ENCODE peak calls at places on chromosomes 13 and 19, in nine cellular contexts. I is uterus, J is D721Med, G is heart left ventricle, N is fibroblast of pulmonary artery, S is dorsolateral prefrontal cortex, K is transverse colon, Y is left lung, V is mucosa of descending colon. P is an unnamed sample.

GRCh38 chr19:49857061-49857833 is 6.3 kb downstream of the PTOV1 start:
- DNase-seq in J (peak; percentile 13), I (peak; percentile 18), V (peak; percentile 3), Y (peak; percentile 75), S (no peak), G (no peak), N (no peak), K (no peak), P (no peak)

GRCh38 chr19:2691951-2692350 is 10.5 kb downstream of the GNG7 start:
- DNase-seq in S (peak; percentile 92), G (no peak), I (no peak), V (no peak), K (no peak), N (no peak), Y (no peak), J (no peak), P (no peak)

GRCh38 chr13:97226013-97226412 is 3.9 kb downstream of the MBNL2 start:
- DNase-seq in I (no peak), N (no peak), G (no peak), S (no peak), V (no peak), K (no peak), Y (no peak), J (no peak), P (no peak)

GRCh38 chr13:37531054-37531453 is 67.5 kb downstream of the POSTN start:
- DNase-seq in S (no peak), J (no peak), N (peak; percentile 76), V (no peak), Y (no peak), K (no peak), G (no peak), I (no peak), P (no peak)

GRCh38 chr13:44218501-44219240 is 155.0 kb upstream of the SERP2 start:
- DNase-seq in I (peak; percentile 59), G (peak; percentile 60), J (no peak), N (peak; percentile 67), K (peak; percentile 60), V (peak; percentile 59), S (no peak), Y (peak; percentile 78), P (no peak)

GRCh38 chr19:55391702-55392615 is 6.2 kb downstream of the RPL28 start:
- DNase-seq in N (no peak), V (no peak), G (no peak), I (no peak), Y (no peak), K (no peak), S (no peak), J (no peak), P (no peak)

GRCh38 chr19:36377541-36378178 is 1.3 kb downstream of the ZFP14 start:
- DNase-seq in V (no peak), K (no peak), J (no peak), Y (no peak), G (no peak), N (no peak), S (no peak), I (no peak), P (no peak)

GRCh38 chr13:74560325-74560724 is 426.1 kb upstream of the KLF12 start:
- DNase-seq in I (no peak), N (no peak), J (no peak), Y (no peak), K (no peak), G (no peak), S (no peak), V (no peak), P (no peak)

GRCh38 chr13:110348309-110348625 is 41.2 kb downstream of the COL4A2 start:
- DNase-seq in N (no peak), V (no peak), G (no peak), J (no peak), I (no peak), Y (no peak), S (no peak), K (no peak), P (no peak)

GRCh38 chr13:32001392-32001768 is 30.2 kb upstream of the FRY start:
- DNase-seq in G (peak; percentile 44), V (peak; percentile 14), I (no peak), K (no peak), N (peak; percentile 70), J (no peak), S (no peak), Y (no peak), P (no peak)

GRCh38 chr19:2923510-2923909 is 21.3 kb downstream of the ZNF77 start:
- DNase-seq in N (peak; percentile 58), I (no peak), J (no peak), G (no peak), S (no peak), K (no peak), V (no peak), Y (no peak), P (no peak)

GRCh38 chr13:50149932-50150331 is 134.7 kb downstream of the KCNRG start:
- DNase-seq in J (no peak), Y (no peak), G (peak; percentile 78), K (no peak), S (no peak), N (no peak), I (no peak), V (peak; percentile 51), P (no peak)

GRCh38 chr19:55536951-55537740 is at the start of gene SBK2:
- DNase-seq in N (no peak), V (no peak), I (no peak), G (no peak), J (no peak), Y (no peak), K (no peak), S (no peak), P (no peak)

GRCh38 chr19:46812898-46813569 is 24.6 kb upstream of the SLC1A5 start:
- DNase-seq in Y (peak; percentile 79), J (no peak), I (peak; percentile 32), G (no peak), S (no peak), V (no peak), N (no peak), K (no peak), P (no peak)

GRCh38 chr19:19385900-19386339 is 19.6 kb upstream of the GATAD2A start:
- DNase-seq in K (no peak), S (peak; percentile 52), Y (no peak), G (no peak), N (no peak), I (no peak), V (no peak), J (no peak), P (no peak)

GRCh38 chr13:24223341-24224231 is 63.1 kb downstream of the SPATA13 start:
- DNase-seq in N (no peak), J (no peak), I (no peak), V (no peak), Y (peak; percentile 75), S (no peak), K (no peak), G (no peak), P (no peak)

GRCh38 chr19:46975011-46975917 is 44.4 kb upstream of the NPAS1 start:
- DNase-seq in I (no peak), Y (no peak), V (no peak), N (no peak), G (no peak), S (peak; percentile 4), K (no peak), J (peak; percentile 96), P (no peak)

DNA sequence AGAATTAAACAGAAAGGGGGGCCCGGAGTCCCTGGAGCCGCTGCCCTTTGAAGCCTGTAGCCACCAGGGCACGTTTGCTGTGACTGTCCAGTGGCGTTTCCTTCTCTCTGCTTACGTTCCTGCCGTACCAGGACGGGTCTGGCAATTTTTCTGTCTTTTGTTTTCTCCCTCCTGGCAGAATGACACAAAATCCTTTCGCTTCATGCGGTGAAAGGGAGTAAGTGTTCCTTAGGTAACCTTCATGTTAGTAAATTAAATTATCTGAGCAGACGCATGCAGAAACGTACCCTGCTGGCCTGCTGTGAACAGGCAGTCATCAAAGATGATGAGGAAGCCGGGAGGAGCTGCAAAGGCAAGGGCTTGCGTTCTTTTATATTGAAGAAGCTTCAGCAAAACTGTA is 299.3 kb upstream of the ARGLU1 start:
- DNase-seq in V (no peak), K (no peak), I (no peak), J (no peak), N (peak; percentile 28), S (no peak), G (no peak), Y (no peak), P (no peak)
- TF ChIP-seq CTCF in V (no peak), K (no peak), I (no peak), J (no peak), N (peak; percentile 1), S (no peak), G (peak; percentile 6), Y (no peak), P (peak; percentile 70)

DNA sequence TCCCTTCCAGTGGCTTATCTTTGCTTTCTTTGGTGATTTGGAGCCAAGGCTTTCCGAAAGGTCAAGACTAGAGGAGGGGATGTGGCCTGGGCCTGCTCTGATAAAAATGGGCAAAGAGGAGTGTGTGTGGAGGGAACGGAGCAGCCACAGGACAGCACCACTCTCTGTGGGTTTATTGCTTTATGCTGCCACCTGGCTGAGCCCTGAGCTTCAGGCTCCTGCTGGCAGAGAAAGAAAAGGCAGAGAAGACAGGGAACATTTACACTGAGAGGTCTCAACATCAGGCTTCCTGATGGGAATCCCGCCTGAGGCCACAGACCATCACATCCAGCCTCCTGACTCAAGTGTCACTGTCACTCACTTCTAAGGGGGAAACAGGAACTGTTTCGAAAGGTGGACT is 9.2 kb upstream of the GSX1 start:
- DNase-seq in G (no peak), N (peak; percentile 17), Y (no peak), K (no peak), V (no peak), S (no peak), I (no peak), J (no peak), P (no peak)
- TF ChIP-seq CTCF in G (peak; percentile 53), N (peak; percentile 37), Y (no peak), K (no peak), V (no peak), S (peak; percentile 44), I (no peak), J (peak; percentile 45), P (peak; percentile 50)

GRCh38 chr13:40974460-40975407 is 44.4 kb downstream of the ELF1 start:
- DNase-seq in G (no peak), J (no peak), N (peak; percentile 84), I (no peak), K (peak; percentile 20), Y (no peak), S (no peak), V (peak; percentile 55), P (no peak)
- TF ChIP-seq CTCF in G (peak; percentile 51), J (peak; percentile 43), N (peak; percentile 73), I (no peak), K (no peak), Y (no peak), S (peak; percentile 53), V (no peak), P (peak; percentile 66)

DNA sequence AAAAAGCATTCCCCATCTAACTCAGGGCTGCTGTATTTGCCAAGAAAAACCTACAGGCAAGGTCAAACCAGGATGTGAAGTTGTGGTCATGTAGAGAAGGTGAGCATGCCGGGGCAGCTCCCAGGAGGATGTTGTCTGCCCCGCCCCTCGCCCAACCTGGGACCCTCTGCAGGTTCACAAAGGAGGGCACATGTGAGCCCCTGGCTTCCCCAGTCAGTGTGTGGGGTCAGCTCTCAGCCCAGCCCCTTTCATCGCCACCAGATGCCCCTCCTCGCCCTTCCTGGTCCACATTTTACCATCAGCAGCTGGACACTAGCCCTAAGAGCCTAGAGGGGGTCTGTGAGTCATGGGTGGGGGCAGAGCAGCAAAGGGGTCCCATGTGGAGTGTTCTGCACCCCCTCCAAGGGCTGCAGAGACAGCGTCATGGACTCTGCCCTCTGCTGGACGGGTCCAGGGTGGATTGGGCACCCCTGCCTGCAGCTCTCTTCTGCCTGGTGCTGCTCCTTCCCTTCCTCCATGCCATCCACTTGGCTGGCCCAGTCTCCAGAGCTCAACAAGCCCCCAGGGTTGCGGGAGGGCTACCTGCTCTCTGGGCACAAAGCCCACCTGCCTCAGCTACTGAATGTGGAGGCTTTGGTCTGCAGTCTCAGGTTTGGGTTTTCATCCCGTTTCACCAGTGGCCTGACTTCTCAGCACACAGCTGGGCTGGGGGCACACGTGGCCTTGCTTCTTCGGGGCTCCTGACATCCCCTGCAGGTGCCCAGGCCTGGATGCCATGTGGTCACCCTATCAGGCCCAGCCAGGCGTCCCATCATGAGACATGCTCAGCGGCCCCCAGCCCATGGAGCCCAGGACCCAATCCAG is 3.7 kb downstream of the PLEKHF1 start:
- DNase-seq in V (no peak), K (no peak), G (no peak), I (no peak), S (no peak), N (no peak), Y (no peak), J (no peak), P (no peak)
- TF ChIP-seq CTCF in V (no peak), K (no peak), G (peak; percentile 19), I (no peak), S (no peak), N (peak; percentile 27), Y (no peak), J (no peak), P (no peak)

P was measured in type B pancreatic cell.